ENCODE peak calls at places on chromosome 6, in six cellular contexts. O is pulmonary artery endothelial cell; N is activated CD8-positive, alpha-beta memory T cell treated with anti-CD3 and anti-CD28 coated beads for 1 hour; U is left cardiac atrium; G is Calu3; K is foreskin fibroblast. Q is an unnamed sample.

GRCh38 chr6:148945311-148946021 is 198.6 kb downstream of the UST start:
- DNase-seq in U (no peak), G (no peak), N (no peak), K (no peak), O (no peak), Q (no peak)

GRCh38 chr6:13924146-13924948 is 405 bp upstream of the RNF182 start:
- DNase-seq in G (no peak), O (no peak), N (no peak), U (peak), K (peak), Q (peak)

GRCh38 chr6:109290143-109290931 is 91.9 kb downstream of the CD164 start:
- DNase-seq in G (no peak), K (no peak), U (no peak), N (no peak), O (no peak), Q (no peak)

GRCh38 chr6:36622901-36623546 is 28.9 kb downstream of the SRSF3 start:
- DNase-seq in U (no peak), N (no peak), G (no peak), O (no peak), K (no peak), Q (peak)

GRCh38 chr6:11393713-11394627 is 143.6 kb upstream of the TMEM170B start:
- DNase-seq in U (no peak), G (no peak), K (peak), O (no peak), N (no peak), Q (no peak)

GRCh38 chr6:139030539-139030938 is 2.0 kb downstream of the ABRACL start:
- DNase-seq in G (no peak), U (no peak), O (no peak), K (no peak), N (no peak), Q (no peak)

GRCh38 chr6:112338310-112338709 is 8.8 kb upstream of the RFPL4B start:
- DNase-seq in O (no peak), G (no peak), N (no peak), U (no peak), K (no peak), Q (no peak)

GRCh38 chr6:96898241-96898851 is 655 bp upstream of the NDUFAF4 start:
- DNase-seq in U (no peak), N (no peak), O (no peak), G (peak), K (peak), Q (no peak)

GRCh38 chr6:115691433-115691832 is 369.3 kb downstream of the FRK start:
- DNase-seq in G (no peak), O (no peak), K (no peak), N (no peak), U (no peak), Q (no peak)

GRCh38 chr6:111715321-111715720 is 109.6 kb upstream of the TRAF3IP2 start:
- DNase-seq in G (no peak), O (no peak), K (no peak), N (no peak), U (no peak), Q (peak)

GRCh38 chr6:92122746-92123145 is 1296.6 kb downstream of the EPHA7 start:
- DNase-seq in N (no peak), U (no peak), G (no peak), O (no peak), K (no peak), Q (no peak)

GRCh38 chr6:101582786-101583185 is 189.3 kb downstream of the GRIK2 start:
- DNase-seq in G (no peak), U (no peak), K (no peak), O (no peak), N (no peak), Q (no peak)

GRCh38 chr6:620950-621349 is 36.0 kb downstream of the HUS1B start:
- DNase-seq in G (no peak), U (no peak), N (no peak), O (no peak), K (no peak), Q (no peak)

GRCh38 chr6:28816909-28817807 is 106.6 kb downstream of the TRIM27 start:
- DNase-seq in N (no peak), U (no peak), G (peak), O (no peak), K (peak), Q (no peak)

GRCh38 chr6:106883808-106884262 is 90.7 kb downstream of the CD24 start:
- DNase-seq in K (no peak), O (no peak), G (no peak), U (no peak), N (no peak), Q (no peak)

GRCh38 chr6:6584310-6585002 is 4.1 kb upstream of the LY86 start:
- DNase-seq in N (no peak), G (no peak), O (no peak), U (no peak), K (no peak), Q (no peak)

GRCh38 chr6:161233986-161234620 is 39.8 kb downstream of the AGPAT4 start:
- DNase-seq in G (no peak), N (no peak), O (peak), U (peak), K (peak), Q (peak)

GRCh38 chr6:163387317-163387716 is 27.2 kb upstream of the QKI start:
- DNase-seq in K (no peak), U (no peak), N (no peak), G (no peak), O (peak), Q (no peak)

GRCh38 chr6:26053929-26054658 is 33.1 kb upstream of the HFE start:
- DNase-seq in N (no peak), G (no peak), U (no peak), K (no peak), O (no peak), Q (no peak)

GRCh38 chr6:144897441-144897921 is 612.3 kb downstream of the UTRN start:
- DNase-seq in U (no peak), K (peak), G (peak), O (peak), N (no peak), Q (no peak)

GRCh38 chr6:108528878-108529277 is 31.8 kb upstream of the FOXO3 start:
- DNase-seq in G (no peak), K (no peak), U (no peak), O (no peak), N (no peak), Q (no peak)

GRCh38 chr6:124770131-124770530 is 192.1 kb upstream of the RNF217 start:
- DNase-seq in G (no peak), K (no peak), N (no peak), U (no peak), O (no peak), Q (no peak)

GRCh38 chr6:82017316-82017715 is 230.2 kb downstream of the IBTK start:
- DNase-seq in N (no peak), O (no peak), U (peak), G (no peak), K (peak), Q (peak)

GRCh38 chr6:164477126-164477525 is 832.3 kb downstream of the C6orf118 start:
- DNase-seq in G (no peak), N (no peak), U (no peak), O (no peak), K (no peak), Q (no peak)

GRCh38 chr6:43861212-43861918 is 91.4 kb downstream of the VEGFA start:
- DNase-seq in N (no peak), G (no peak), O (no peak), K (no peak), U (peak), Q (no peak)

GRCh38 chr6:100554228-100554627 is 89.5 kb upstream of the SIM1 start:
- DNase-seq in U (no peak), G (peak), O (no peak), N (no peak), K (no peak), Q (no peak)

GRCh38 chr6:79946242-79946641 is 1.1 kb downstream of the ELOVL4 start:
- DNase-seq in N (no peak), G (peak), O (no peak), K (peak), U (no peak), Q (no peak)

GRCh38 chr6:35727935-35728662 is 8.7 kb upstream of the ARMC12 start:
- DNase-seq in N (peak), O (peak), G (peak), K (peak), U (peak), Q (peak)

GRCh38 chr6:107634147-107635057 is 144.5 kb downstream of the SOBP start:
- DNase-seq in U (peak), O (no peak), G (no peak), K (no peak), N (no peak), Q (peak)

GRCh38 chr6:10413850-10414765 is 766 bp downstream of the TFAP2A start:
- DNase-seq in U (peak), N (no peak), G (peak), K (peak), O (no peak), Q (peak)

GRCh38 chr6:132675002-132675401 is 16.0 kb upstream of the TAAR1 start:
- DNase-seq in U (no peak), N (no peak), O (no peak), K (no peak), G (no peak), Q (no peak)

GRCh38 chr6:81950877-81951276 is 198.4 kb upstream of the TENT5A start:
- DNase-seq in K (peak), O (no peak), N (no peak), U (no peak), G (no peak), Q (no peak)

GRCh38 chr6:155432293-155432692 is 23.3 kb downstream of the NOX3 start:
- DNase-seq in U (no peak), O (no peak), N (no peak), K (no peak), G (no peak), Q (no peak)